ENCODE peak calls at places on chromosomes 4 and X, in four cellular contexts. N, Z, C and U are unnamed samples.

GRCh38 chrX:151984328-151984727 is 9.9 kb upstream of the GABRE start:
- DNase-seq in N (peak; percentile 50), Z (no peak), C (no peak), U (no peak)

GRCh38 chrX:20789103-20789502 is 522.4 kb upstream of the RPS6KA3 start:
- DNase-seq in N (peak; percentile 12), Z (no peak), C (no peak), U (no peak)

GRCh38 chrX:74925210-74926088 is at the start of gene NEXMIF:
- DNase-seq in N (peak; percentile 6), Z (no peak), C (no peak), U (no peak)

GRCh38 chrX:44082829-44083228 is 109.6 kb upstream of the NDP start:
- DNase-seq in N (no peak), Z (no peak), C (no peak), U (no peak)

GRCh38 chr4:32140636-32141035 is 1420.5 kb downstream of the PCDH7 start:
- DNase-seq in N (no peak), Z (no peak), C (no peak), U (no peak)

GRCh38 chrX:47771473-47771872 is 65.2 kb upstream of the ZNF81 start:
- DNase-seq in N (no peak), Z (no peak), C (no peak), U (no peak)

GRCh38 chrX:115559672-115560071 is 1.3 kb upstream of the PLS3 start:
- DNase-seq in N (peak; percentile 70), Z (no peak), C (no peak), U (no peak)

GRCh38 chr4:38091636-38092035 is 131.4 kb downstream of the PTTG2 start:
- DNase-seq in N (no peak), Z (no peak), C (no peak), U (no peak)

GRCh38 chr4:144715230-144715629 is 69.3 kb downstream of the HHIP start:
- DNase-seq in N (no peak), Z (no peak), C (peak; percentile 0), U (no peak)

GRCh38 chr4:48602222-48602621 is 112.2 kb downstream of the ZAR1 start:
- DNase-seq in N (no peak), Z (no peak), C (no peak), U (no peak)

GRCh38 chr4:102263024-102263787 is 82.1 kb downstream of the SLC39A8 start:
- DNase-seq in N (peak; percentile 41), Z (no peak), C (no peak), U (peak; percentile 51)

GRCh38 chrX:56813318-56813837 is 84.3 kb downstream of the NBDY start:
- DNase-seq in N (no peak), Z (no peak), C (no peak), U (no peak)

GRCh38 chr4:35461931-35462659 is 782.2 kb downstream of the ARAP2 start:
- DNase-seq in N (no peak), Z (no peak), C (no peak), U (no peak)

GRCh38 chrX:64202808-64203320 is 2.6 kb downstream of the AMER1 start:
- DNase-seq in N (no peak), Z (no peak), C (no peak), U (no peak)

GRCh38 chr4:1566838-1567518 is 117.1 kb downstream of the FAM53A start:
- DNase-seq in N (no peak), Z (no peak), C (no peak), U (no peak)

GRCh38 chr4:173301518-173302201 is 32.5 kb downstream of the HMGB2 start:
- DNase-seq in N (no peak), Z (peak; percentile 20), C (no peak), U (peak; percentile 3)

GRCh38 chr4:56048621-56049427 is 100.1 kb downstream of the CEP135 start:
- DNase-seq in N (no peak), Z (peak; percentile 60), C (peak; percentile 2), U (peak; percentile 29)

GRCh38 chrX:151227637-151228036 is 51.3 kb downstream of the GPR50 start:
- DNase-seq in N (no peak), Z (no peak), C (no peak), U (no peak)

GRCh38 chr4:35772291-35772690 is 472.0 kb downstream of the ARAP2 start:
- DNase-seq in N (no peak), Z (no peak), C (no peak), U (no peak)

GRCh38 chr4:119104644-119105273 is 30.9 kb upstream of the MYOZ2 start:
- DNase-seq in N (no peak), Z (no peak), C (no peak), U (no peak)

GRCh38 chr4:89111833-89112563 is 665 bp downstream of the TIGD2 start:
- DNase-seq in N (peak; percentile 97), Z (no peak), C (no peak), U (no peak)

GRCh38 chrX:118423558-118423957 is 72.1 kb upstream of the DOCK11 start:
- DNase-seq in N (no peak), Z (no peak), C (peak; percentile 24), U (no peak)

GRCh38 chrX:25003066-25003849 is 12.5 kb downstream of the ARX start:
- DNase-seq in N (no peak), Z (no peak), C (no peak), U (no peak)

GRCh38 chr4:174204194-174204831 is 79.2 kb downstream of the FBXO8 start:
- DNase-seq in N (no peak), Z (no peak), C (no peak), U (no peak)

GRCh38 chr4:106679063-106679462 is 310.5 kb upstream of the GIMD1 start:
- DNase-seq in N (no peak), Z (no peak), C (no peak), U (no peak)

GRCh38 chrX:106707771-106708454 is 18.6 kb upstream of the RNF128 start:
- DNase-seq in N (no peak), Z (no peak), C (no peak), U (peak; percentile 79)

GRCh38 chr4:97153042-97153441 is 990.2 kb downstream of the STPG2 start:
- DNase-seq in N (peak; percentile 1), Z (no peak), C (no peak), U (peak; percentile 10)

GRCh38 chrX:95640226-95640625 is 1044.4 kb upstream of the DIAPH2 start:
- DNase-seq in N (no peak), Z (no peak), C (no peak), U (no peak)

GRCh38 chr4:169009281-169010124 is 552 bp downstream of the CBR4 start:
- DNase-seq in N (peak; percentile 63), Z (peak; percentile 43), C (no peak), U (peak; percentile 35)

GRCh38 chr4:57059890-57060716 is 50.1 kb downstream of the IGFBP7 start:
- DNase-seq in N (no peak), Z (no peak), C (no peak), U (no peak)

GRCh38 chr4:176065365-176066249 is at the start of gene WDR17:
- DNase-seq in N (no peak), Z (peak; percentile 57), C (peak; percentile 48), U (no peak)

GRCh38 chrX:9416562-9417319 is 48.1 kb upstream of the TBL1X start:
- DNase-seq in N (no peak), Z (no peak), C (no peak), U (no peak)
- TF ChIP-seq SRF in N (no peak), Z (no peak), C (no peak), U (no peak)

GRCh38 chr4:170087163-170087700 is 2.5 kb downstream of the AADAT start:
- DNase-seq in N (no peak), Z (no peak), C (no peak), U (no peak)
- TF ChIP-seq SRF in N (no peak), Z (no peak), C (no peak), U (no peak)

GRCh38 chr4:76430519-76431388 is 4.3 kb upstream of the SHROOM3 start:
- DNase-seq in N (peak; percentile 51), Z (no peak), C (no peak), U (peak; percentile 50)
- TF ChIP-seq SRF in N (no peak), Z (no peak), C (no peak), U (no peak)

GRCh38 chr4:110165382-110166285 is 32.8 kb downstream of the ELOVL6 start:
- DNase-seq in N (no peak), Z (no peak), C (no peak), U (peak; percentile 31)
- TF ChIP-seq SRF in N (no peak), Z (no peak), C (no peak), U (no peak)

DNA sequence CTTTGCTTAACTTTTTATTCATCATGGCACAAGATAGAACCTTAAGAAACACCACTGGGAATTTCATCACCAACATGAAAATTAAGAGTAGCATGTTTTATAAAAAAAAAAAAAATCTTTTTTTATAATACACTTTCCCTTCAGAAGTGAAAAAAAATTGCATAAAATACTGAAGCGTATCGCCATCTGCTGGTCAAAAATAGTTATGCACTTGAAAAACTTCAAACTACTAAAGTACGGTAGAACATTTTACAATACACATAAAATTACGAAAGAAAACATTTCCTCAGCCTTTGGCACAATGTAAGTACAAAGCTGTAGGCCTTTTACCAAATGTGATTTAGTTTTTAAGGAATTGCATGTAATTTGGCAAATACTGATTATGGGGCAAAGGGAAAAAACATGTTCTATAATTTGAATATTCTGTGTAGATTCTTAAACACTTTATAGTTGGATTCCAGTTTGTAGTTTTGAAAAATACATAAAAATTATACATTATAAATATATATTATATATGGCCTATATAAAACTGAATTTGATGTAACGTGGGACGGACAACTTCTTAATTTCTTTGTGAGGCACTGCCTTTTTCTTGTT is 26.5 kb downstream of the HCCS start:
- DNase-seq in N (peak; percentile 1), Z (no peak), C (no peak), U (peak; percentile 13)
- TF ChIP-seq SRF in N (no peak), Z (no peak), C (no peak), U (no peak)